ENCODE peak calls at places on chromosomes 11 and 22, in seven cellular contexts. F is Ammon's horn, N is RCC 7860, M is SK-MEL-5, K is left kidney, J is AG04450, R is NCI-H1092. I is an unnamed sample.

GRCh38 chr22:49306632-49306975 is 521.1 kb downstream of the BRD1 start:
- DNase-seq in F (no peak), N (no peak), M (no peak), K (no peak), J (no peak), R (no peak), I (no peak)

GRCh38 chr11:47915407-47916137 is 64.8 kb upstream of the PTPRJ start:
- DNase-seq in F (no peak), N (no peak), M (no peak), K (peak; percentile 66), J (no peak), R (no peak), I (peak; percentile 62)

GRCh38 chr11:122285021-122285420 is 169.0 kb upstream of the BLID start:
- DNase-seq in F (no peak), N (no peak), M (no peak), K (no peak), J (peak; percentile 21), R (no peak), I (no peak)

GRCh38 chr11:121422675-121423074 is 29.4 kb upstream of the SORL1 start:
- DNase-seq in F (no peak), N (no peak), M (peak; percentile 33), K (no peak), J (no peak), R (no peak), I (no peak)

GRCh38 chr11:35237860-35238715 is 99.1 kb downstream of the CD44 start:
- DNase-seq in F (peak; percentile 69), N (no peak), M (peak; percentile 85), K (peak; percentile 80), J (no peak), R (peak; percentile 63), I (peak; percentile 87)

GRCh38 chr11:5234390-5234834 is at the start of gene HBD:
- DNase-seq in F (no peak), N (peak; percentile 9), M (no peak), K (peak; percentile 17), J (peak; percentile 21), R (no peak), I (no peak)

GRCh38 chr22:28414017-28414416 is 265.6 kb downstream of the TTC28 start:
- DNase-seq in F (no peak), N (no peak), M (no peak), K (no peak), J (no peak), R (no peak), I (no peak)

GRCh38 chr22:22547692-22548348 is 11.2 kb downstream of the PRAME start:
- DNase-seq in F (no peak), N (no peak), M (no peak), K (no peak), J (no peak), R (no peak), I (no peak)

GRCh38 chr22:35987487-35987886 is 41.1 kb downstream of the RBFOX2 start:
- DNase-seq in F (no peak), N (no peak), M (peak; percentile 37), K (no peak), J (no peak), R (no peak), I (no peak)

GRCh38 chr22:37747090-37747714 is 50.4 kb downstream of the TRIOBP start:
- DNase-seq in F (no peak), N (peak; percentile 64), M (peak; percentile 26), K (peak; percentile 70), J (no peak), R (no peak), I (peak; percentile 5)

GRCh38 chr11:9092846-9093778 is 1.7 kb upstream of the SCUBE2 start:
- DNase-seq in F (no peak), N (no peak), M (peak; percentile 36), K (peak; percentile 31), J (no peak), R (peak; percentile 53), I (peak; percentile 44)

GRCh38 chr11:76233936-76234703 is 27.8 kb upstream of the WNT11 start:
- DNase-seq in F (peak; percentile 53), N (no peak), M (peak; percentile 20), K (no peak), J (no peak), R (no peak), I (peak; percentile 75)

I was measured in DMS53.